ENCODE peak calls at places on chromosomes 4 and X, in eight cellular contexts. W is CD8-positive, alpha-beta T cell; B is progenitor cell of endocrine pancreas; K is Calu3; I is AG09309; R is stomach; V is H9; C is fibroblast of pulmonary artery. H is an unnamed sample.

GRCh38 chr4:105971032-105971431 is 75.8 kb downstream of the NPNT start:
- DNase-seq in W (no peak), B (no peak), K (peak; percentile 20), I (no peak), R (no peak), V (no peak), C (no peak), H (no peak)

GRCh38 chrX:105018865-105019264 is 201.6 kb downstream of the TEX13A start:
- DNase-seq in W (no peak), B (no peak), K (no peak), I (no peak), R (no peak), V (no peak), C (no peak), H (no peak)

GRCh38 chr4:126740687-126741086 is 892.1 kb upstream of the INTU start:
- DNase-seq in W (no peak), B (no peak), K (no peak), I (no peak), R (no peak), V (no peak), C (no peak), H (no peak)

GRCh38 chrX:108001218-108001814 is 19.1 kb upstream of the TEX13B start:
- DNase-seq in W (peak; percentile 46), B (no peak), K (peak; percentile 24), I (peak; percentile 16), R (no peak), V (no peak), C (peak; percentile 68), H (no peak)

GRCh38 chrX:112147206-112147605 is 64.6 kb upstream of the TRPC5 start:
- DNase-seq in W (no peak), B (peak; percentile 15), K (peak; percentile 6), I (no peak), R (no peak), V (peak; percentile 50), C (peak; percentile 0), H (no peak)

GRCh38 chr4:157143365-157143764 is 67.4 kb downstream of the GLRB start:
- DNase-seq in W (no peak), B (no peak), K (no peak), I (no peak), R (no peak), V (no peak), C (peak; percentile 4), H (no peak)

GRCh38 chrX:45771114-45771513 is 570.4 kb upstream of the DIPK2B start:
- DNase-seq in W (no peak), B (no peak), K (peak; percentile 45), I (peak; percentile 92), R (peak; percentile 39), V (no peak), C (peak; percentile 86), H (no peak)

GRCh38 chr4:146063143-146063542 is 112.4 kb upstream of the LSM6 start:
- DNase-seq in W (no peak), B (no peak), K (no peak), I (no peak), R (no peak), V (no peak), C (no peak), H (no peak)

GRCh38 chr4:101074326-101074725 is 273.0 kb downstream of the PPP3CA start:
- DNase-seq in W (no peak), B (no peak), K (no peak), I (no peak), R (no peak), V (no peak), C (no peak), H (no peak)

GRCh38 chr4:158996669-158997074 is 106.2 kb upstream of the RAPGEF2 start:
- DNase-seq in W (no peak), B (no peak), K (no peak), I (peak; percentile 89), R (no peak), V (no peak), C (peak; percentile 92), H (no peak)

GRCh38 chr4:79620627-79621026 is 212.6 kb upstream of the GK2 start:
- DNase-seq in W (no peak), B (no peak), K (no peak), I (no peak), R (no peak), V (no peak), C (no peak), H (no peak)

GRCh38 chr4:79623125-79623905 is 215.3 kb upstream of the GK2 start:
- DNase-seq in W (no peak), B (no peak), K (no peak), I (no peak), R (no peak), V (no peak), C (peak; percentile 7), H (no peak)

GRCh38 chr4:79626102-79626501 is 218.1 kb upstream of the GK2 start:
- DNase-seq in W (no peak), B (no peak), K (no peak), I (no peak), R (no peak), V (no peak), C (peak; percentile 14), H (no peak)

DNA sequence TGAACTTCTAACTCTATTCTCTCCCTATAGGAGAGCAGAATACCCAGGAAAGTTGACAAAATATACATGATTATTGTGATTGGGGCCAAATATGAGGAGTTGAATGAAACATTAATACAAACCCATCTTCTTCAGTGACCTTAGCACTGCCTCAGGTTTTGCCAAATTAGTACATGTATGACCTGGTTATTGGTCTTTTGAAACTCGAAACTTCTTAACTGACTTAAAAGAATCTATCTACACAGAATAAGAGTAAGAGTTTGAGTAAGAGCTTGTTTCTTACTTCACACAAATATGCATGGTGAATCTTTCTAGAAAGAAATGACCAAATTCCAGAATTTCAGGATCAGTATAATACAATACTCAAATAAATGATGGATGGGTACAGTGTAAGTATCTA is 213.0 kb upstream of the GK2 start:
- DNase-seq in W (no peak), B (no peak), K (no peak), I (no peak), R (no peak), V (no peak), C (no peak), H (no peak)
- TF ChIP-seq CTCF in W (no peak), B (no peak), K (no peak), I (no peak), R (no peak), V (no peak), C (no peak), H (no peak)

GRCh38 chr4:110621328-110621812 is 1.5 kb downstream of the PITX2 start:
- DNase-seq in W (no peak), B (no peak), K (no peak), I (no peak), R (no peak), V (no peak), C (no peak), H (no peak)

GRCh38 chr4:110621839-110622751 is 782 bp downstream of the PITX2 start:
- DNase-seq in W (no peak), B (no peak), K (no peak), I (no peak), R (no peak), V (peak; percentile 67), C (no peak), H (no peak)

GRCh38 chr4:110619001-110619350 is 3.9 kb downstream of the PITX2 start:
- DNase-seq in W (no peak), B (no peak), K (no peak), I (no peak), R (no peak), V (no peak), C (no peak), H (no peak)

GRCh38 chr4:110619401-110620247 is 3.3 kb downstream of the PITX2 start:
- DNase-seq in W (no peak), B (no peak), K (no peak), I (no peak), R (no peak), V (peak; percentile 82), C (no peak), H (no peak)

DNA sequence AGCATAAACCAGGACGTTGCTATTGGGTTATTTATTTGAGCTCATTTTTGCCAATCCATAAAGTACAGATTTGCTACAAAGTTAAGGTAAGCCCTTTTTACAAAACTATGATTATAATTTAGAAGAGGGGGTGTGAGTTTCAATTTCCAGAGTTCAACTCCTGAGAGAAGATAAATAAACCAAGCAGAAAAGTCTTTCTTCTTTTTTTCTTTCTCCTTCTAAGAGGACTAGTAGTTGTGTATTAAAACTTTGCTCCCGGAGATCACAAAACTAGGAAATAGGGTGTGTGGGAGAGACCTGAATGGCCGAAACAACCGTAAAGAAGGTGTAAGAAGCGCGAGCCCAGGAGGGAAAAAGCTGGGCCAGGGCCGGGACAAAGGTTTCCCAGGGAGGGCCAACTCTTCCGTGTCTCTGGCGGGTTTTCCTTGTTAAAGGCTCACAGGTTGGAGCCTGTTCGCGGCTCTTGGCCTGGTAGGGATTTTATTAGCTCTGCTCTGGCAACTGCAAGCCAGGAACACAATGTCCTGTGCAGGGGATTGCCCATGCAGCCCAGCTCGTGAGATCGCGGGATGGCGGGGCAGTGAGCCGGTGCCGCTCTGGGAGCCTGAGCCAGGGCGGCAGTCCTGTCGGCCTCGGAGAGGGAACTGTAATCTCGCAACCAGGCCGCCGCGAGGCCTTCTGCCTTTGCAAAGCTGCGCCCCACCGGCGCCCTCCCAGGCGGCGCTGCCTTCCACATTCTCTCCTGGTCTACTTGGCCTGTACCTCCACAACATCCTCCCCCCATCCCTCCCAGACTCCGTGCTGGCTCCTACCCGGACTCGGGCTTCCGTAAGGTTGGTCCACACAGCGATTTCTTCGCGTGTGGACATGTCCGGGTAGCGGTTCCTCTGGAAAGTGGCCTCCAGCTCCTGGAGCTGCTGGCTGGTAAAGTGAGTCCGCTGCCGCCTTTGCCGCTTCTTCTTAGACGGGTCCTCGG is 2.2 kb downstream of the PITX2 start:
- DNase-seq in W (no peak), B (peak; percentile 60), K (no peak), I (no peak), R (no peak), V (peak; percentile 89), C (peak; percentile 17), H (no peak)
- TF ChIP-seq CTCF in W (no peak), B (peak; percentile 37), K (no peak), I (no peak), R (no peak), V (peak; percentile 48), C (no peak), H (no peak)

DNA sequence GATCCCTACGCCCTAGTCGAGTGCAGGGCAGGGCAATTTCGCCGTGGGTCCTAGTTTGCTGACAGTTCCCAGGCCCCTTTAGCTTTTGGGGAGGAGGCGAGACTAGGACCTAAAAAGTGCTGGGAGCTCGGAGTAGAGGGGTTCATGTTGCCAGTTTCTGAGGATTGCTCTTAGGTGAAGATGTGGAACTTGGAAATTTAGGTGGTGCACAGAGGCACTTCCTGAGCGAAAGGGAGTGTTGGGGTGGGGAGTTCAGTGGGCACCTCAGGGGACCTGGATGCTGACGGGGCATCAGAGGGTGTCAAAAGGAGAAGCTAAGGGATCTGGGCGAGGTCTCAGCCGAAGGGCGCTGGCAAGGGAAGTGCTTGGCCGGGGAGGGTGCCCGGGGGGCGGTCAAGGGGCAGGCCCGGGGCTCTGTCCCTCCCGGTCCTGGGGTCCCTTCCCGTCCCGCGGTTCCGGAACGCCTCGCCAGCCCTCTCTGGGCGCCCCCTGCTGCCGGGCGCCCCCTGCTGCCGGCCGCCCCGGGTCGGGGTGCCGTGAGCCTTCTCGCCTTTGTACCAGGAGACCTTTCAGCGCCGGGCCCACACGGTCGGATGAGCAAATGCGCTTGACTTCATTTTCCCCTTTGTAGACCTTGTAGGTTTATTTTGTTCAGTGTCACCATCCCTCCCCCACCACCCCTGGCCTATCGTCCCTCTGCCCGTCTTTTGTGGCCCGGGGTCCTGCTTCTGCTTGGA is 3.0 kb upstream of the PHOX2B start:
- DNase-seq in W (no peak), B (no peak), K (no peak), I (no peak), R (no peak), V (peak; percentile 55), C (no peak), H (no peak)
- TF ChIP-seq CTCF in W (no peak), B (peak; percentile 54), K (no peak), I (no peak), R (no peak), V (peak; percentile 50), C (no peak), H (peak; percentile 28)

GRCh38 chr4:113950207-113950606 is 29.2 kb downstream of the ARSJ start:
- DNase-seq in W (no peak), B (no peak), K (no peak), I (no peak), R (no peak), V (no peak), C (no peak), H (no peak)
- TF ChIP-seq CTCF in W (no peak), B (no peak), K (no peak), I (no peak), R (no peak), V (no peak), C (no peak), H (no peak)